ENCODE peak calls at places on chromosome 14, in nine cellular contexts. U is mucosa of descending colon; F is tibial artery; L is fibroblast of lung; G is brain microvascular endothelial cell; W is CD8-positive, alpha-beta T cell; B is SK-N-SH; M is BJ; T is GM23248. D is an unnamed sample. For H3K36me3, the result is how much of the 10 kb centered on the place peaks cover.

GRCh38 chr14:69346710-69347109 is 51.4 kb downstream of the ERH start:
- DNase-seq in W (no peak), B (peak), L (peak), G (no peak), M (no peak), F (no peak), U (peak), T (peak), D (peak)

GRCh38 chr14:50116221-50116956 is at the start of gene VCPKMT:
- DNase-seq in M (peak), G (peak), L (peak), B (peak), T (peak), U (peak), F (peak), W (peak), D (peak)

GRCh38 chr14:68592948-68593347 is 199.9 kb downstream of the ZFP36L1 start:
- DNase-seq in F (no peak), L (no peak), M (no peak), B (no peak), G (no peak), T (no peak), W (no peak), U (no peak), D (no peak)

GRCh38 chr14:68704736-68705720 is 87.8 kb downstream of the ZFP36L1 start:
- DNase-seq in F (no peak), B (no peak), U (no peak), M (no peak), W (no peak), L (peak), G (no peak), T (peak), D (no peak)

GRCh38 chr14:104020471-104020870 is 65.0 kb upstream of the ASPG start:
- DNase-seq in B (no peak), L (no peak), F (no peak), G (no peak), W (no peak), M (no peak), T (no peak), U (no peak), D (no peak)

GRCh38 chr14:77158175-77158908 is 16.8 kb upstream of the ZDHHC22 start:
- DNase-seq in L (peak), U (no peak), B (peak), W (no peak), F (no peak), M (peak), G (peak), T (peak), D (peak)

GRCh38 chr14:104362761-104363605 is 216.6 kb upstream of the C14orf180 start:
- DNase-seq in T (no peak), M (no peak), L (no peak), U (no peak), W (no peak), B (peak), F (no peak), G (no peak), D (no peak)

GRCh38 chr14:97604731-97605130 is 807.5 kb downstream of the VRK1 start:
- DNase-seq in W (no peak), B (no peak), G (no peak), U (no peak), L (no peak), F (no peak), T (no peak), M (no peak), D (no peak)

GRCh38 chr14:34539407-34540180 is at the start of gene EAPP:
- DNase-seq in G (peak), B (peak), M (peak), T (peak), W (peak), F (peak), L (peak), U (peak), D (peak)

GRCh38 chr14:22978873-22979671 is 3.3 kb downstream of the AJUBA start:
- DNase-seq in M (no peak), W (no peak), F (no peak), L (peak), T (no peak), U (no peak), B (no peak), G (no peak), D (no peak)

GRCh38 chr14:103832046-103832445 is 15.3 kb downstream of the PPP1R13B start:
- DNase-seq in M (no peak), T (peak), W (no peak), F (no peak), U (no peak), L (no peak), G (no peak), B (no peak), D (no peak)

GRCh38 chr14:20454645-20455354 is at the start of the genes APEX1 and OSGEP:
- DNase-seq in M (peak), W (peak), G (peak), U (peak), F (peak), B (peak), T (peak), L (peak), D (peak)
- H3K36me3 ChIP-seq in M (under half), W (half or more), G (under half), U (under half), F (under half), B (half or more), T (under half), L (under half), D (half or more)

GRCh38 chr14:56797003-56797568 is 13.2 kb downstream of the OTX2 start:
- DNase-seq in B (no peak), F (no peak), W (no peak), G (no peak), U (no peak), T (peak), M (no peak), L (no peak), D (no peak)
- H3K4me3 ChIP-seq in B (no peak), F (no peak), W (no peak), G (no peak), U (no peak), T (peak), M (no peak), L (no peak), D (peak)

DNA sequence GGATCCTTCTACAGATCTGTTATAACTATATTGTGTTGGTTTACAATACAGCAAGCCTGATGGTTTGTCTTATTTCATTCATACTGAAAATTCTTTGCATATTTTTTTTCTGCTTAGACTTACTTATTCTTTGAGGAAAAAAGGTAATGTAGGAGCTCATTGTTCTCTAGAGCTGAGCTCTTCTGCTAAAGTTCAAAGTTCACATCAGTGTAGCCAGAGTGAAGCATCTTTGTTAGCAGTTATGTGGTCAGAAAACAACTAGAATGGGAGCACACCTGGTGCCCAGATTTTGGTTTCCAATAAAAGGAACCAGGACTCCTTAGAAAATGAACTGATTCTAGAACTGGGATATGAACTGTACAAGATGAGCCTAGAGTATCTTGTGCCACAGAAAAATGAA is 10.3 kb downstream of the GPX2 start:
- DNase-seq in M (no peak), F (no peak), W (no peak), G (no peak), L (no peak), B (no peak), U (no peak), T (no peak), D (no peak)
- H3K36me3 ChIP-seq in M (under half), F (under half), W (under half), G (under half), L (under half), B (half or more), U (under half), T (under half), D (half or more)

GRCh38 chr14:20626274-20626673 is 15.2 kb downstream of the OR6S1 start:
- DNase-seq in W (no peak), T (peak), G (no peak), M (no peak), B (no peak), U (no peak), L (no peak), F (no peak), D (no peak)
- H3K4me3 ChIP-seq in W (peak), T (peak), G (peak), M (no peak), B (peak), U (no peak), L (no peak), F (peak), D (peak)

GRCh38 chr14:63692309-63693020 is 35.4 kb downstream of the SGPP1 start:
- DNase-seq in W (no peak), L (peak), U (no peak), G (no peak), T (peak), M (no peak), F (no peak), B (no peak), D (no peak)
- H3K36me3 ChIP-seq in W (under half), L (under half), U (under half), G (under half), T (under half), M (under half), F (under half), B (under half), D (under half)

DNA sequence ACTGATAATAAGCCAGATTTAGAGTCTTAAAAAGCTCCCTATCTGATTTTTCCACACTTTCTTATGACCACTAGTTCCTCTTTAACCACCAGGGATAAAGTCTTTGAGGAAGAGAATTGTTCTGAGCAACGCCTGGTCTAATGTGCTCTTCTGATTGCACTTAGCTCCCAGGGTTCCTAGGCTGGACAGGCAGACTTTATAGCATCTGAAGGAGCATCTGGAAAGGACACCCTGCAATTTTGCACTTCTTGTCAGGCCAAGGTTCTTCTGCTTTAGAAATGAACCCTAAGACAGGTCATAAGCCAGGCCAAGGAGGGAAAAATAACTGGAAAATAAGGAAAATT is 126.3 kb downstream of the KTN1 start:
- DNase-seq in F (no peak), M (no peak), T (no peak), B (no peak), W (no peak), L (no peak), G (no peak), U (peak), D (no peak)
- H3K4me3 ChIP-seq in F (no peak), M (no peak), T (no peak), B (no peak), W (no peak), L (no peak), G (no peak), U (no peak), D (no peak)

GRCh38 chr14:75540479-75540851 is 18.2 kb downstream of the BATF start:
- DNase-seq in B (no peak), M (no peak), L (no peak), U (no peak), G (no peak), W (no peak), T (no peak), F (no peak), D (no peak)
- H3K36me3 ChIP-seq in B (under half), M (under half), L (under half), U (under half), G (under half), W (under half), T (under half), F (under half), D (under half)

D was measured in left ventricle myocardium inferior.